ENCODE peak calls at places on chromosomes 13 and 19, in five cellular contexts. Q is left lung, K is GM23248, J is left ventricle myocardium inferior, N is stomach. H is an unnamed sample.

GRCh38 chr13:95713651-95714050 is 36.7 kb downstream of the DNAJC3 start:
- DNase-seq in N (no peak), K (peak; percentile 53), J (no peak), Q (no peak), H (no peak)

GRCh38 chr19:45470147-45471081 is 2.6 kb downstream of the FOSB start:
- DNase-seq in Q (peak; percentile 76), N (no peak), K (peak; percentile 90), J (no peak), H (no peak)

GRCh38 chr13:91313103-91313502 is 34.4 kb upstream of the MIR17HG start:
- DNase-seq in Q (no peak), K (peak; percentile 47), J (no peak), N (no peak), H (no peak)

GRCh38 chr19:17830567-17831418 is 9.5 kb upstream of the INSL3 start:
- DNase-seq in Q (peak; percentile 81), N (peak; percentile 90), K (peak; percentile 73), J (no peak), H (peak; percentile 83)

GRCh38 chr13:112029143-112029542 is 37.8 kb upstream of the SOX1 start:
- DNase-seq in J (no peak), K (no peak), N (no peak), Q (no peak), H (no peak)

GRCh38 chr19:35868823-35869326 is 501 bp downstream of the APLP1 start:
- DNase-seq in Q (no peak), J (no peak), K (no peak), N (no peak), H (no peak)

GRCh38 chr13:59776924-59777690 is 386.6 kb downstream of the DIAPH3 start:
- DNase-seq in J (no peak), N (no peak), K (peak; percentile 88), Q (no peak), H (no peak)

GRCh38 chr19:52206481-52206880 is 16.6 kb downstream of the PPP2R1A start:
- DNase-seq in N (no peak), K (no peak), Q (no peak), J (peak; percentile 35), H (no peak)

GRCh38 chr19:42242071-42242511 is 311 bp downstream of the GSK3A start:
- DNase-seq in J (no peak), N (no peak), Q (no peak), K (peak; percentile 61), H (no peak)

GRCh38 chr13:26503826-26504594 is 53.5 kb upstream of the WASF3 start:
- DNase-seq in N (no peak), J (no peak), K (no peak), Q (no peak), H (no peak)

GRCh38 chr19:18202759-18203407 is 959 bp downstream of the RAB3A start:
- DNase-seq in N (no peak), J (no peak), Q (peak; percentile 84), K (peak; percentile 43), H (peak; percentile 20)

GRCh38 chr13:59346861-59347470 is 816.8 kb downstream of the DIAPH3 start:
- DNase-seq in N (no peak), J (no peak), Q (no peak), K (no peak), H (no peak)

GRCh38 chr13:80314711-80315505 is 26.0 kb downstream of the SPRY2 start:
- DNase-seq in Q (no peak), N (no peak), K (no peak), J (no peak), H (no peak)

GRCh38 chr13:87676254-87677042 is 5.3 kb downstream of the SLITRK5 start:
- DNase-seq in N (no peak), Q (peak; percentile 50), K (no peak), J (no peak), H (no peak)

GRCh38 chr13:103130681-103131210 is 64.5 kb upstream of the SLC10A2 start:
- DNase-seq in K (no peak), N (no peak), J (no peak), Q (no peak), H (no peak)

GRCh38 chr19:42965204-42965603 is 28.2 kb upstream of the PSG7 start:
- DNase-seq in Q (no peak), J (no peak), K (peak; percentile 79), N (no peak), H (no peak)

GRCh38 chr19:42450314-42450934 is 7.7 kb upstream of the CXCL17 start:
- DNase-seq in J (peak; percentile 64), Q (no peak), N (peak; percentile 95), K (peak; percentile 81), H (peak; percentile 84)

GRCh38 chr19:57123882-57124281 is 4.1 kb downstream of the USP29 start:
- DNase-seq in K (no peak), J (no peak), N (no peak), Q (no peak), H (no peak)

GRCh38 chr13:106349080-106349841 is 186.2 kb downstream of the EFNB2 start:
- DNase-seq in J (peak; percentile 14), Q (peak; percentile 69), N (peak; percentile 69), K (no peak), H (no peak)

GRCh38 chr13:45621950-45622349 is 6.4 kb upstream of the ERICH6B start:
- DNase-seq in N (no peak), K (no peak), Q (no peak), J (no peak), H (no peak)

GRCh38 chr19:14006766-14007562 is 844 bp upstream of the RFX1 start:
- DNase-seq in J (peak; percentile 87), N (no peak), K (no peak), Q (peak; percentile 94), H (no peak)

DNA sequence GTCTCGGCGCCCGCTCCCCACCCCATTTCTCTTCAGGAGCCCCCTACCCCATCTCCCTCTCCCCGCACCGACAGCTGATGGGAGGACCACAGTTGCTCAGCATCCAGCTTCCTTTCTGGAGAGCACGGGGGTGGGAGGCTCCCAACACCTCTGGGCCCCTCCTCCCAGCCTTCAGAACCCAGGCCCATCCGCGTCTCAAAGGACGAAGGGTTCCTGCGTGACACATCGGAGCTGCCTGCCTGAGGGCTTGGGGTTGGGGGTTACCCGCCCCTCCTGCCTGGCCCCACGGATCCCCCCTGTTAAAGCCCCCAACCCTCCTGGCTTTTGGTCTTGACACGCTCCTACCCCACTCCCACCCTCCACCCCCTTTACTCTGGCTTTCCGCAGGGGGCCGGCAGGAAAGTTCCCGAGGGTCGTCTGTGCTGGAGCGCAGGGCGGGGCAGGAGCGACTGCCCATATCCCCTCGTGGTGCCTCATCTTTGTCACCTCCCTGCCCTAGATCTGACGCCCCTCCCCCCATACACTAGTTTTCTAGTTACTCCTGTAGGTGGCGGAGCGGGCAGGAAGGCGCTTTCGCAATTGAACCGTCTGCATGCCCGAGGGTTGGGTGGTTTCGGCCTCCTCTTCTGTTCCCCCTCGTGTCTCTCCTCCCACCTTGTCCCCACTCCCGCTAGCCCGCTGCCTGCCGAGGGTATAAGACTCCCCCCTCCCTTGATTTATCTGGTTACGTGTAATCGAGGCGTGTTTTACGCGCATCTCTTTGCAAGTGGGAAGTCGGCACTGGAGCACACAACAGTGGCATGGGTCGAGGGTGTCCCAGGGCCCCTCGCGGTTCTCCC is 922 bp downstream of the TRAPPC5 start:
- DNase-seq in K (peak; percentile 95), N (peak; percentile 75), Q (peak; percentile 93), J (peak; percentile 66), H (peak; percentile 59)
- H3K27ac ChIP-seq in K (peak overlapping the region; percentile 7), N (peak overlapping the region; percentile 88), Q (peak overlapping the region; percentile 65), J (peak overlapping the region; percentile 87), H (peak overlapping the region; percentile 78)

GRCh38 chr13:41587490-41587889 is 130.1 kb downstream of the RGCC start:
- DNase-seq in N (no peak), J (no peak), K (no peak), Q (no peak), H (no peak)

GRCh38 chr13:41590122-41590521 is 132.8 kb downstream of the RGCC start:
- DNase-seq in J (no peak), K (no peak), N (no peak), Q (no peak), H (no peak)

GRCh38 chr13:41590643-41591042 is 133.3 kb downstream of the RGCC start:
- DNase-seq in N (no peak), Q (no peak), J (no peak), K (no peak), H (no peak)

GRCh38 chr13:41589434-41589833 is 132.1 kb downstream of the RGCC start:
- DNase-seq in J (no peak), N (no peak), Q (no peak), K (no peak), H (no peak)

GRCh38 chr13:41588899-41589298 is 131.5 kb downstream of the RGCC start:
- DNase-seq in J (no peak), K (peak; percentile 94), Q (no peak), N (no peak), H (no peak)
- H3K27ac ChIP-seq in J (no peak overlapping the region), K (peak overlapping the region; percentile 74), Q (no peak overlapping the region), N (no peak overlapping the region), H (no peak overlapping the region)

GRCh38 chr13:67224148-67224846 is 5.8 kb downstream of the PCDH9 start:
- DNase-seq in N (peak; percentile 87), K (peak; percentile 67), J (peak; percentile 73), Q (peak; percentile 76), H (peak; percentile 34)

GRCh38 chr13:67223742-67224141 is 6.4 kb downstream of the PCDH9 start:
- DNase-seq in J (no peak), N (no peak), K (no peak), Q (no peak), H (no peak)

GRCh38 chr13:67221630-67222226 is 8.4 kb downstream of the PCDH9 start:
- DNase-seq in K (no peak), N (no peak), J (no peak), Q (no peak), H (no peak)

GRCh38 chr13:67225252-67226159 is 4.6 kb downstream of the PCDH9 start:
- DNase-seq in Q (no peak), K (no peak), J (no peak), N (no peak), H (no peak)

DNA sequence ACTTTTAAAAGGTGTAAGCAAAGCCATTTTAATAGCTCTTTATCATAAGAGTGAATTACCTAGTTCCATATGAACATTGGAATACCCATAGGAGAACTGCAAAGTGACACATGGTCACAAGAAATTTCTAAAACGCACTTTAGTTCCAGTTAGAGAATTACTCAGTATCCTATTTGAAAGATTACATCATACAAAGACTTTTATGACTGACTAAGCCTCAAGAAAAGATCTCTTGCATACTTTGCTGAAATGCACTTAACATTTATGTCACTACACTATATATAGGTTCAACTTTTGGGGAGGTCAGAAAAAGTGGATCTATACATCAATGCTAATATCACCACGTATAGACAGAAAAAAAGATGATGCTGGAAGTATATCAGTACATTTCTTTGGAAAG is 7.1 kb downstream of the PCDH9 start:
- DNase-seq in Q (no peak), J (no peak), K (peak; percentile 32), N (no peak), H (no peak)
- H3K27ac ChIP-seq in Q (no peak overlapping the region), J (no peak overlapping the region), K (no peak overlapping the region), N (no peak overlapping the region), H (peak overlapping the region; percentile 11)

DNA sequence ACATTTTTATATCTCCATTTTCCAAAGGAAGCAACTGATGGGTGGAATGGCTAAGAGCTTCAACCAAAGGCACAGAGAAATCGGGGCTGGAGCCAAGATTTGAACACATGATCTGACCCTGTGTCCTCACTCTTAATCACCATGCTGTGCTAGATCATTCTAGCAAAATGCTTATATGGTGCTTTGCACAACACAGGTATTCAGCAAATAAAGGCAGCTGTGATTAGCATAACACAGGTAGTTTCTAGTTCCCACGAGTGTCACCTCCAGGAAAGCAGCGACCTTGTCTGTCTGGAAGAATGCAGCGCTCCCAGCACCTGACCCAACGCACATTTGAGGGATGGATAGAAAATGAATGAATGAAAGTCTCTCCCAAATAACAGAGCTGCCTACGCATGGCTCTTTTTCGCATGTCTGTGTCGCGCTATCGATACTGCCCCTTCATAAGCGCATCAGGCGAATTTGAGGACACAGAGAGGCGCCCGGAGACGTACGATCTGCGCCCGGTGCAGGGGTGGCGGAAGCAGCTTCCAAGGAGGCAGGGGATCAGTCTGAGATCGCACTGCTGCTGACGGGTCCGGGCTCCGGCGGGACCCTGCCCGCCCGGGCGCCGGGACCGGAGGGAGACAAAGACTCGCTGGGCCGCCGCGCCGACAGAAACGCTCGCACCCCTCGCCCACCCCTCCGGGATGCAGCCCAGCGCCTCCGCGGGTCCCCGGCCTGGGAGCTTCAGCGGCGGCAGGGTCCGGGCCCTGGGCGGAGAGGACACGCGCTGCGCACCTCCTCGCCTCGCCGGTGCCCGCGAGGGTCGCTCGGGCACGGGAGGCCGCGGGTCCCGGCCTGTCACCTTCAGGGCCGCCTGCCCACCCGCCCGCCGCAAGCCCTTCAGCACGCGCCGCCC is 609 bp downstream of the EPS15L1 start:
- DNase-seq in N (no peak), Q (no peak), J (no peak), K (peak; percentile 91), H (no peak)
- H3K27ac ChIP-seq in N (peak overlapping the region; percentile 78), Q (peak overlapping the region; percentile 44), J (peak overlapping the region; percentile 95), K (peak overlapping the region; percentile 79), H (peak overlapping the region; percentile 8)